ENCODE peak calls at places on chromosomes 13 and 19, in nine cellular contexts. One of them, this sample, is unnamed.

GRCh38 chr13:113155201-113155600 is 3.2 kb upstream of the PROZ start:
- DNase-seq in GM12891: no peak
- DNase-seq in upper lobe of right lung: no peak
- DNase-seq in GM03348: no peak
- DNase-seq in thoracic aorta: no peak
- DNase-seq in bronchial epithelial cell: no peak
- DNase-seq in KG1: no peak
- DNase-seq in stomach: no peak
- DNase-seq in stimulated activated CD4-positive, alpha-beta T cell treated with anti-CD3 and anti-CD28 coated beads, Interleukin-1b, Interleukin-23, amount 100 ng/mL, for 1 hour: no peak
- DNase-seq in this sample: peak; percentile 19

GRCh38 chr19:39365531-39365930 is 23.3 kb downstream of the SAMD4B start:
- DNase-seq in GM12891: no peak
- DNase-seq in upper lobe of right lung: no peak
- DNase-seq in GM03348: no peak
- DNase-seq in thoracic aorta: no peak
- DNase-seq in bronchial epithelial cell: no peak
- DNase-seq in KG1: no peak
- DNase-seq in stomach: no peak
- DNase-seq in stimulated activated CD4-positive, alpha-beta T cell treated with anti-CD3 and anti-CD28 coated beads, Interleukin-1b, Interleukin-23, amount 100 ng/mL, for 1 hour: no peak
- DNase-seq in this sample: no peak

GRCh38 chr19:14149509-14149994 is 13.2 kb upstream of the ASF1B start:
- DNase-seq in GM12891: peak; percentile 64
- DNase-seq in upper lobe of right lung: no peak
- DNase-seq in GM03348: peak; percentile 75
- DNase-seq in thoracic aorta: no peak
- DNase-seq in bronchial epithelial cell: peak; percentile 3
- DNase-seq in KG1: no peak
- DNase-seq in stomach: peak; percentile 51
- DNase-seq in stimulated activated CD4-positive, alpha-beta T cell treated with anti-CD3 and anti-CD28 coated beads, Interleukin-1b, Interleukin-23, amount 100 ng/mL, for 1 hour: no peak
- DNase-seq in this sample: no peak

GRCh38 chr19:30854661-30855060 is 482.5 kb downstream of the ZNF536 start:
- DNase-seq in GM12891: no peak
- DNase-seq in upper lobe of right lung: no peak
- DNase-seq in GM03348: no peak
- DNase-seq in thoracic aorta: no peak
- DNase-seq in bronchial epithelial cell: no peak
- DNase-seq in KG1: no peak
- DNase-seq in stomach: no peak
- DNase-seq in stimulated activated CD4-positive, alpha-beta T cell treated with anti-CD3 and anti-CD28 coated beads, Interleukin-1b, Interleukin-23, amount 100 ng/mL, for 1 hour: no peak
- DNase-seq in this sample: no peak

GRCh38 chr13:51778407-51778806 is 25.6 kb downstream of the DHRS12 start:
- DNase-seq in GM12891: no peak
- DNase-seq in upper lobe of right lung: no peak
- DNase-seq in GM03348: no peak
- DNase-seq in thoracic aorta: no peak
- DNase-seq in bronchial epithelial cell: no peak
- DNase-seq in KG1: no peak
- DNase-seq in stomach: no peak
- DNase-seq in stimulated activated CD4-positive, alpha-beta T cell treated with anti-CD3 and anti-CD28 coated beads, Interleukin-1b, Interleukin-23, amount 100 ng/mL, for 1 hour: no peak
- DNase-seq in this sample: no peak

GRCh38 chr19:41776700-41777099 is 19.7 kb upstream of the CEACAM3 start:
- DNase-seq in GM12891: no peak
- DNase-seq in upper lobe of right lung: no peak
- DNase-seq in GM03348: no peak
- DNase-seq in thoracic aorta: no peak
- DNase-seq in bronchial epithelial cell: peak; percentile 49
- DNase-seq in KG1: no peak
- DNase-seq in stomach: no peak
- DNase-seq in stimulated activated CD4-positive, alpha-beta T cell treated with anti-CD3 and anti-CD28 coated beads, Interleukin-1b, Interleukin-23, amount 100 ng/mL, for 1 hour: no peak
- DNase-seq in this sample: no peak

GRCh38 chr13:27264181-27264580 is 6.4 kb upstream of the RASL11A start:
- DNase-seq in GM12891: no peak
- DNase-seq in upper lobe of right lung: no peak
- DNase-seq in GM03348: peak; percentile 42
- DNase-seq in thoracic aorta: no peak
- DNase-seq in bronchial epithelial cell: no peak
- DNase-seq in KG1: no peak
- DNase-seq in stomach: no peak
- DNase-seq in stimulated activated CD4-positive, alpha-beta T cell treated with anti-CD3 and anti-CD28 coated beads, Interleukin-1b, Interleukin-23, amount 100 ng/mL, for 1 hour: no peak
- DNase-seq in this sample: no peak

GRCh38 chr13:113120300-113121182 is 2.1 kb upstream of the F10 start:
- DNase-seq in GM12891: no peak
- DNase-seq in upper lobe of right lung: no peak
- DNase-seq in GM03348: no peak
- DNase-seq in thoracic aorta: no peak
- DNase-seq in bronchial epithelial cell: no peak
- DNase-seq in KG1: no peak
- DNase-seq in stomach: peak; percentile 22
- DNase-seq in stimulated activated CD4-positive, alpha-beta T cell treated with anti-CD3 and anti-CD28 coated beads, Interleukin-1b, Interleukin-23, amount 100 ng/mL, for 1 hour: no peak
- DNase-seq in this sample: no peak

GRCh38 chr19:47861630-47862029 is 2.6 kb downstream of the TPRX2 start:
- DNase-seq in GM12891: no peak
- DNase-seq in upper lobe of right lung: no peak
- DNase-seq in GM03348: no peak
- DNase-seq in thoracic aorta: no peak
- DNase-seq in bronchial epithelial cell: no peak
- DNase-seq in KG1: no peak
- DNase-seq in stomach: no peak
- DNase-seq in stimulated activated CD4-positive, alpha-beta T cell treated with anti-CD3 and anti-CD28 coated beads, Interleukin-1b, Interleukin-23, amount 100 ng/mL, for 1 hour: no peak
- DNase-seq in this sample: no peak